ENCODE peak calls at places on chromosomes 6 and 20, in four cellular contexts. One of them, this sample, is unnamed.

GRCh38 chr6:1609662-1610496 is at the start of gene FOXC1:
- DNase-seq in HCT116: peak
- DNase-seq in HepG2: peak
- DNase-seq in H1: no peak
- DNase-seq in this sample: no peak

GRCh38 chr6:119148102-119148824 is 69.8 kb upstream of the FAM184A start:
- DNase-seq in HCT116: peak
- DNase-seq in HepG2: peak
- DNase-seq in H1: no peak
- DNase-seq in this sample: peak

GRCh38 chr6:157666721-157667120 is 156.3 kb upstream of the SNX9 start:
- DNase-seq in HCT116: no peak
- DNase-seq in HepG2: no peak
- DNase-seq in H1: no peak
- DNase-seq in this sample: no peak

GRCh38 chr20:46057856-46058655 is 29.0 kb downstream of the SLC12A5 start:
- DNase-seq in HCT116: no peak
- DNase-seq in HepG2: no peak
- DNase-seq in H1: no peak
- DNase-seq in this sample: no peak

GRCh38 chr6:71294121-71294523 is 5.5 kb downstream of the OGFRL1 start:
- DNase-seq in HCT116: no peak
- DNase-seq in HepG2: no peak
- DNase-seq in H1: no peak
- DNase-seq in this sample: no peak

GRCh38 chr6:30263734-30264133 is 50.5 kb upstream of the TRIM26 start:
- DNase-seq in HCT116: no peak
- DNase-seq in HepG2: no peak
- DNase-seq in H1: no peak
- DNase-seq in this sample: no peak

GRCh38 chr6:157600807-157601206 is 219.8 kb downstream of the ZDHHC14 start:
- DNase-seq in HCT116: no peak
- DNase-seq in HepG2: no peak
- DNase-seq in H1: no peak
- DNase-seq in this sample: no peak

GRCh38 chr6:136586295-136586694 is 36.1 kb upstream of the MAP7 start:
- DNase-seq in HCT116: no peak
- DNase-seq in HepG2: no peak
- DNase-seq in H1: no peak
- DNase-seq in this sample: no peak

GRCh38 chr6:2086328-2087008 is 158.9 kb downstream of the GMDS start:
- DNase-seq in HCT116: no peak
- DNase-seq in HepG2: no peak
- DNase-seq in H1: no peak
- DNase-seq in this sample: no peak

GRCh38 chr20:61950631-61951010 is 115.1 kb downstream of the TAF4 start:
- DNase-seq in HCT116: no peak
- DNase-seq in HepG2: no peak
- DNase-seq in H1: no peak
- DNase-seq in this sample: no peak

GRCh38 chr6:64084201-64084663 is 448.6 kb downstream of the PHF3 start:
- DNase-seq in HCT116: no peak
- DNase-seq in HepG2: peak
- DNase-seq in H1: no peak
- DNase-seq in this sample: no peak

GRCh38 chr6:40882321-40882720 is 156.7 kb downstream of the UNC5CL start:
- DNase-seq in HCT116: no peak
- DNase-seq in HepG2: no peak
- DNase-seq in H1: no peak
- DNase-seq in this sample: no peak

GRCh38 chr20:4401601-4402000 is 320.1 kb upstream of the PRND start:
- DNase-seq in HCT116: no peak
- DNase-seq in HepG2: no peak
- DNase-seq in H1: no peak
- DNase-seq in this sample: no peak

GRCh38 chr6:86203044-86203443 is 560.4 kb upstream of the SYNCRIP start:
- DNase-seq in HCT116: no peak
- DNase-seq in HepG2: no peak
- DNase-seq in H1: no peak
- DNase-seq in this sample: no peak

GRCh38 chr6:79436232-79436631 is 101.0 kb downstream of the LCA5 start:
- DNase-seq in HCT116: no peak
- DNase-seq in HepG2: no peak
- DNase-seq in H1: no peak
- DNase-seq in this sample: no peak

GRCh38 chr6:157207521-157208076 is 115.7 kb downstream of the TMEM242 start:
- DNase-seq in HCT116: no peak
- DNase-seq in HepG2: no peak
- DNase-seq in H1: no peak
- DNase-seq in this sample: peak

GRCh38 chr6:112651239-112651638 is 304.1 kb downstream of the RFPL4B start:
- DNase-seq in HCT116: no peak
- DNase-seq in HepG2: no peak
- DNase-seq in H1: no peak
- DNase-seq in this sample: peak

GRCh38 chr20:58271596-58272460 is 37.7 kb upstream of the RAB22A start:
- DNase-seq in HCT116: no peak
- DNase-seq in HepG2: no peak
- DNase-seq in H1: no peak
- DNase-seq in this sample: no peak

GRCh38 chr6:111589366-111589765 is 16.3 kb downstream of the TRAF3IP2 start:
- DNase-seq in HCT116: peak
- DNase-seq in HepG2: peak
- DNase-seq in H1: no peak
- DNase-seq in this sample: no peak

GRCh38 chr6:125986956-125987617 is 747 bp downstream of the TRMT11 start:
- DNase-seq in HCT116: peak
- DNase-seq in HepG2: peak
- DNase-seq in H1: no peak
- DNase-seq in this sample: peak

GRCh38 chr20:34401741-34402455 is 38.8 kb downstream of the ITCH start:
- DNase-seq in HCT116: no peak
- DNase-seq in HepG2: peak
- DNase-seq in H1: no peak
- DNase-seq in this sample: no peak

GRCh38 chr20:4573564-4574355 is 147.9 kb upstream of the PRND start:
- DNase-seq in HCT116: no peak
- DNase-seq in HepG2: no peak
- DNase-seq in H1: no peak
- DNase-seq in this sample: no peak

GRCh38 chr6:168724033-168724432 is 283.0 kb downstream of the SMOC2 start:
- DNase-seq in HCT116: no peak
- DNase-seq in HepG2: no peak
- DNase-seq in H1: no peak
- DNase-seq in this sample: no peak

GRCh38 chr6:9543649-9544048 is 871.2 kb downstream of the TFAP2A start:
- DNase-seq in HCT116: no peak
- DNase-seq in HepG2: no peak
- DNase-seq in H1: no peak
- DNase-seq in this sample: no peak

GRCh38 chr6:170045981-170046667 is 244.8 kb downstream of the DLL1 start:
- DNase-seq in HCT116: no peak
- DNase-seq in HepG2: no peak
- DNase-seq in H1: no peak
- DNase-seq in this sample: no peak

GRCh38 chr6:148445620-148446019 is 103.0 kb downstream of the SASH1 start:
- DNase-seq in HCT116: no peak
- DNase-seq in HepG2: no peak
- DNase-seq in H1: no peak
- DNase-seq in this sample: no peak

GRCh38 chr20:10603971-10604864 is 69.6 kb downstream of the JAG1 start:
- DNase-seq in HCT116: peak
- DNase-seq in HepG2: peak
- DNase-seq in H1: no peak
- DNase-seq in this sample: no peak

GRCh38 chr6:147285087-147285855 is 81.1 kb downstream of the STXBP5 start:
- DNase-seq in HCT116: peak
- DNase-seq in HepG2: peak
- DNase-seq in H1: no peak
- DNase-seq in this sample: peak

GRCh38 chr6:147103007-147103406 is 101.2 kb upstream of the STXBP5 start:
- DNase-seq in HCT116: no peak
- DNase-seq in HepG2: no peak
- DNase-seq in H1: no peak
- DNase-seq in this sample: no peak

GRCh38 chr6:108561742-108562502 is 1.2 kb downstream of the FOXO3 start:
- DNase-seq in HCT116: no peak
- DNase-seq in HepG2: peak
- DNase-seq in H1: no peak
- DNase-seq in this sample: peak

GRCh38 chr20:50379049-50379990 is 130.9 kb upstream of the PTPN1 start:
- DNase-seq in HCT116: no peak
- DNase-seq in HepG2: no peak
- DNase-seq in H1: no peak
- DNase-seq in this sample: no peak

GRCh38 chr20:19889011-19889953 is 127.9 kb upstream of the NAA20 start:
- DNase-seq in HCT116: no peak
- DNase-seq in HepG2: no peak
- DNase-seq in H1: no peak
- DNase-seq in this sample: no peak
- TF ChIP-seq POLR2AphosphoS5 in HCT116: no peak
- TF ChIP-seq POLR2AphosphoS5 in HepG2: no peak
- TF ChIP-seq POLR2AphosphoS5 in H1: no peak
- TF ChIP-seq POLR2AphosphoS5 in this sample: no peak

GRCh38 chr6:25013249-25013648 is 77.5 kb upstream of the RIPOR2 start:
- DNase-seq in HCT116: no peak
- DNase-seq in HepG2: no peak
- DNase-seq in H1: no peak
- DNase-seq in this sample: peak

GRCh38 chr6:25014375-25014774 is 78.6 kb upstream of the RIPOR2 start:
- DNase-seq in HCT116: no peak
- DNase-seq in HepG2: no peak
- DNase-seq in H1: no peak
- DNase-seq in this sample: no peak

GRCh38 chr6:25016311-25016710 is 80.6 kb upstream of the RIPOR2 start:
- DNase-seq in HCT116: no peak
- DNase-seq in HepG2: no peak
- DNase-seq in H1: no peak
- DNase-seq in this sample: no peak

GRCh38 chr6:25012657-25013056 is 76.9 kb upstream of the RIPOR2 start:
- DNase-seq in HCT116: no peak
- DNase-seq in HepG2: no peak
- DNase-seq in H1: no peak
- DNase-seq in this sample: no peak

DNA sequence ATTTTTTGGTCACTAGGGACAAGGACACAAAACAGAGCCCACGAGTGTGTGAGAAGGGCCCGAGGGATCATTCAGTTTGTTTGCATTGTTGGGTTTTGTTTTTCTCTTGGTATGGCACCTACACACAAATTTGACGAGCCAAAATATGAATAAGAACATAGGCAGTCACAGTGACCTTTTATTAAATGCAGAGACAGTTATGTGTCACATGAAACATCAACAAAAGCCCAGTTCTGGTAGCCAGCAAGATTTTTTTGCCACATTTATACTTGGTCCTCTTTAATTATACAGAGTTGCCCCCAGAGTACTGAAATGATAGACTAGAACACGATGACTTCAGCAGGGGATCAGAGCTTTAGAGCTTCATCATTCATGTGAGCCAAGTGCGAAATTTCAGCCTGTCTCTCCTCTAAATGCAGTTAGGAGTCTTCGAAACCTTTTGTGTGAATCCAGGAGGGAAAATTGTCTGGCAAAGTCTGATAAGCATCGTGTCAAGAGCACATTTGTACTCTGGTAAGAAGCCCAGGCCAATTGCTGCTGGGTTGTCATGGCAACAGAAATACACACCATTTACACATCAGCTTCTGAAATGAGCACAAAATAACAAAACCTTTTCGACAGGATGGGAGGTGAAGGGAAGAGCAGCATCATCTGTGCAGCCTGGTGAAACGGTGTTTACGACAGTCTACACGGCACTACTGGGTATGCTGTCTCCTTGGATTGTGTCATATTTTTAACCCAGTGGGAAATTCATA is 79.2 kb upstream of the RIPOR2 start:
- DNase-seq in HCT116: no peak
- DNase-seq in HepG2: no peak
- DNase-seq in H1: no peak
- DNase-seq in this sample: no peak
- TF ChIP-seq FOSL1 in HCT116: no peak
- TF ChIP-seq FOSL1 in HepG2: no peak
- TF ChIP-seq FOSL1 in H1: no peak
- TF ChIP-seq FOSL1 in this sample: no peak

DNA sequence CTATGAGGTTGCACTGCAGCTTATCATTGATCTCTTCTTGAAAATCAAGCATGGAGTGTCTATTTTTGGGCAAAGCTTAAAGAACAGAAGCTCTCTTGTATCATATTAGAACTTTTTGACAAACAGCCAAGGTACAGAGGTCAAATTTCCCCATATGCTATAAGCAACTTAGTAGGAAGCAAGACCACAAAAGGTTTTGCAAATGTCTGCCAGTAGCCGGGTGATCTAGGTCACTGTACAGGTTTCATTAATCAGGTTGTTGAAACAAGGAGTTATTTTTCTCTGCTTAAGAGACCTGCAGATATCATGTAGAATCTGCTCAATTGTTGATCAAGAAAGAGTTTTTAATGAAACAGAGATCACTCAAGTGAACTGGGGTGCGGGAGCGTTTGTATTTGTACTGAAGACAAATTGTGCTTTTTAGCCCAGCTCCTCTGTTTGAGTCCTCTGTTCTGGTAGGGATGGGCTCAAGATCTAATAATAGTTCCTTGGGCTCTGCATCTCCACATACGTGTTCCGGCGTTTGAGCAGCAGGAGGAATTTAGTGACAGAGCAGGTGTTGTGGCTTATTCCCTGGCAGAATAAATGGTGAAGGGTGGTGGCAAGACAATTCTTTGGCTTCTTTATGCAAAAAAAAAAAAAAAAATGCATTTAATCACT is 4.3 kb downstream of the CITED2 start:
- DNase-seq in HCT116: no peak
- DNase-seq in HepG2: peak
- DNase-seq in H1: no peak
- DNase-seq in this sample: no peak
- TF ChIP-seq POLR2AphosphoS5 in HCT116: no peak
- TF ChIP-seq POLR2AphosphoS5 in HepG2: no peak
- TF ChIP-seq POLR2AphosphoS5 in H1: no peak
- TF ChIP-seq POLR2AphosphoS5 in this sample: no peak

GRCh38 chr20:12744026-12744425 is 264.7 kb upstream of the SPTLC3 start:
- DNase-seq in HCT116: no peak
- DNase-seq in HepG2: no peak
- DNase-seq in H1: no peak
- DNase-seq in this sample: no peak

DNA sequence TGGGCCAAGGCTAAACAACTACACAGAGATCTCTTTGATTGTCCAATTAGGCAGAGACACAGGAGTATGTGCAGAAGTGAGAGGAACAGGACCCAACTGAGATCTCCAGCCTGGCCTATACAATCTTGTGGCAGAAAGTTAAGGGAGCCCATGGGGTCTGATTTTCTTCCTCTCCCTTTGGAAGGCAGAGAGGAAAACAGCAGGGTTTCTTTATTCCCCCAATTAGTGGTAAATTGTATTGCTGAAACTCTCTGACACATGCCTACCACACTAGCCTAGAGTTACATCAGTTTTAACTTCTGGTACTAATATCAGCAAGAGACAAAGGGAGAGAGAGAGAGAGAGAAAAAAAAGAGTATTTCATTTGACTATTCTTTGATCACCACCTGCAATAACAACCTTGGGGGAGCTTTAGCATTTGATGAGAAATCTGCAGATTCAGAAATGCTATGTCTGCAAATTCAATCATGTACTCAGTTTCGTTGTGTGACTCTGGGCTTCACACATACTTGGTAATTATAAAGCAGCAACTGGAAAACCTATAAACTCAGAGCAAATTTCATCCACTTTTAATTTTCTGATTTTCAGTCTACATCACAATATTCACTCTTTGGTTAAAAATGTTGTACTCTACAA is 260.3 kb upstream of the SPTLC3 start:
- DNase-seq in HCT116: no peak
- DNase-seq in HepG2: no peak
- DNase-seq in H1: no peak
- DNase-seq in this sample: no peak
- TF ChIP-seq FOSL1 in HCT116: no peak
- TF ChIP-seq FOSL1 in HepG2: no peak
- TF ChIP-seq FOSL1 in H1: no peak
- TF ChIP-seq FOSL1 in this sample: no peak